ENCODE peak calls at places on chromosomes 11 and 22, in ten cellular contexts. Y is right lobe of liver; X is astrocyte of the spinal cord; L is upper lobe of left lung; S is activated naive CD4-positive, alpha-beta T cell treated with anti-CD3 and anti-CD28 coated beads for 36 hours; B is fibroblast of pulmonary artery; P is H7; C is kidney epithelial cell; W is Daoy; O is epithelial cell of esophagus. A is an unnamed sample.
A peak's percentile ranks its signal among the peaks of the same experiment; 100 is the strongest.

GRCh38 chr11:8858808-8859207 is 52.2 kb upstream of the AKIP1 start:
- DNase-seq in Y (no peak), W (no peak), X (no peak), L (no peak), B (no peak), C (no peak), O (no peak), S (no peak), P (no peak), A (no peak)

GRCh38 chr22:45855961-45856360 is 121.0 kb downstream of the WNT7B start:
- DNase-seq in X (no peak), C (no peak), O (no peak), P (no peak), S (no peak), W (no peak), B (no peak), L (no peak), Y (no peak), A (no peak)

GRCh38 chr11:82080160-82080559 is 653.5 kb downstream of the FAM181B start:
- DNase-seq in P (no peak), O (peak; percentile 18), X (peak; percentile 71), C (peak; percentile 9), L (no peak), Y (no peak), W (no peak), S (no peak), B (peak; percentile 4), A (no peak)

GRCh38 chr11:33557201-33557600 is 143.4 kb downstream of the C11orf91 start:
- DNase-seq in Y (no peak), W (peak; percentile 42), B (peak; percentile 53), O (peak; percentile 85), P (no peak), S (no peak), C (peak; percentile 53), L (no peak), X (peak; percentile 78), A (no peak)

GRCh38 chr11:45030778-45031177 is 80.1 kb upstream of the TP53I11 start:
- DNase-seq in Y (no peak), P (no peak), L (no peak), O (no peak), X (no peak), B (no peak), W (no peak), S (no peak), C (no peak), A (no peak)

GRCh38 chr11:2998073-2998850 is 6.1 kb upstream of the NAP1L4 start:
- DNase-seq in P (peak; percentile 29), O (no peak), X (no peak), C (no peak), W (no peak), L (no peak), Y (peak; percentile 27), B (no peak), S (no peak), A (no peak)

GRCh38 chr22:23029521-23030228 is 40.6 kb upstream of the GNAZ start:
- DNase-seq in B (no peak), C (no peak), L (no peak), W (no peak), S (no peak), X (no peak), Y (no peak), O (no peak), P (peak; percentile 42), A (no peak)

GRCh38 chr11:27075192-27075591 is 34.6 kb downstream of the BBOX1 start:
- DNase-seq in W (peak; percentile 10), C (no peak), P (no peak), X (peak; percentile 82), B (peak; percentile 11), L (no peak), Y (no peak), S (no peak), O (no peak), A (no peak)

GRCh38 chr22:35995345-35995744 is 33.3 kb downstream of the RBFOX2 start:
- DNase-seq in P (no peak), W (peak; percentile 15), Y (no peak), S (no peak), L (no peak), X (no peak), B (no peak), O (no peak), C (no peak), A (no peak)

GRCh38 chr11:8593935-8594909 is at the start of gene STK33:
- DNase-seq in B (peak; percentile 29), S (peak; percentile 63), Y (no peak), C (no peak), P (peak; percentile 94), O (peak; percentile 18), L (peak; percentile 91), X (peak; percentile 51), W (peak; percentile 74), A (no peak)

GRCh38 chr11:12235549-12235944 is 125.2 kb downstream of the MICAL2 start:
- DNase-seq in C (no peak), Y (no peak), O (no peak), X (peak; percentile 44), P (no peak), L (no peak), S (peak; percentile 47), W (peak; percentile 66), B (peak; percentile 40), A (no peak)

GRCh38 chr11:60925685-60926267 is 1.5 kb downstream of the TMEM132A start:
- DNase-seq in C (peak; percentile 48), X (no peak), P (peak; percentile 69), Y (no peak), L (no peak), S (no peak), W (peak; percentile 76), O (peak; percentile 95), B (peak; percentile 66), A (no peak)

GRCh38 chr11:74520927-74521665 is 27.6 kb upstream of the LIPT2 start:
- DNase-seq in O (no peak), W (no peak), S (no peak), Y (no peak), B (no peak), L (no peak), X (no peak), C (no peak), P (no peak), A (no peak)

GRCh38 chr22:37742374-37743092 is 45.7 kb downstream of the TRIOBP start:
- DNase-seq in L (no peak), C (peak; percentile 62), B (peak; percentile 82), O (peak; percentile 92), Y (no peak), X (peak; percentile 89), P (no peak), W (peak; percentile 95), S (no peak), A (no peak)

A was measured in occipital lobe.